ENCODE peak calls at places on chromosomes 4 and X, in ten cellular contexts. One of them, this sample, is unnamed.

GRCh38 chr4:37693450-37694190 is 7.4 kb upstream of the RELL1 start:
- DNase-seq in NCI-H2171 treated with DMSO at 0.1 percent for 48 hours: no peak
- DNase-seq in NCI-H1092: no peak
- DNase-seq in amniotic stem cell: peak; percentile 72
- DNase-seq in H54: peak; percentile 35
- DNase-seq in AG20443: peak; percentile 62
- DNase-seq in HCT116: no peak
- DNase-seq in stimulated activated CD4-positive, alpha-beta T cell treated with anti-CD3 and anti-CD28 coated beads, Interleukin-4, amount 100 ng/mL, for 48 hours: no peak
- DNase-seq in heart left ventricle: no peak
- DNase-seq in MCF 10A: peak; percentile 67
- DNase-seq in this sample: no peak

GRCh38 chr4:143421609-143422008 is 84.9 kb downstream of the GAB1 start:
- DNase-seq in NCI-H2171 treated with DMSO at 0.1 percent for 48 hours: no peak
- DNase-seq in H54: no peak
- DNase-seq in stimulated activated CD4-positive, alpha-beta T cell treated with anti-CD3 and anti-CD28 coated beads, Interleukin-4, amount 100 ng/mL, for 48 hours: no peak
- DNase-seq in AG20443: no peak
- DNase-seq in NCI-H1092: no peak
- DNase-seq in HCT116: no peak
- DNase-seq in heart left ventricle: no peak
- DNase-seq in MCF 10A: no peak
- DNase-seq in amniotic stem cell: no peak
- DNase-seq in this sample: no peak

GRCh38 chrX:72269671-72270251 is 7.3 kb downstream of the RPS4X start:
- DNase-seq in MCF 10A: peak; percentile 59
- DNase-seq in HCT116: no peak
- DNase-seq in amniotic stem cell: peak; percentile 5
- DNase-seq in heart left ventricle: no peak
- DNase-seq in H54: no peak
- DNase-seq in AG20443: no peak
- DNase-seq in NCI-H2171 treated with DMSO at 0.1 percent for 48 hours: no peak
- DNase-seq in NCI-H1092: no peak
- DNase-seq in stimulated activated CD4-positive, alpha-beta T cell treated with anti-CD3 and anti-CD28 coated beads, Interleukin-4, amount 100 ng/mL, for 48 hours: no peak
- DNase-seq in this sample: no peak

GRCh38 chrX:78923198-78924015 is 21.8 kb upstream of the P2RY10 start:
- DNase-seq in heart left ventricle: no peak
- DNase-seq in MCF 10A: no peak
- DNase-seq in H54: no peak
- DNase-seq in NCI-H1092: no peak
- DNase-seq in NCI-H2171 treated with DMSO at 0.1 percent for 48 hours: no peak
- DNase-seq in HCT116: no peak
- DNase-seq in AG20443: no peak
- DNase-seq in amniotic stem cell: no peak
- DNase-seq in stimulated activated CD4-positive, alpha-beta T cell treated with anti-CD3 and anti-CD28 coated beads, Interleukin-4, amount 100 ng/mL, for 48 hours: no peak
- DNase-seq in this sample: no peak

GRCh38 chrX:41922694-41923171 is 621 bp downstream of the CASK start:
- DNase-seq in AG20443: no peak
- DNase-seq in stimulated activated CD4-positive, alpha-beta T cell treated with anti-CD3 and anti-CD28 coated beads, Interleukin-4, amount 100 ng/mL, for 48 hours: no peak
- DNase-seq in NCI-H1092: peak; percentile 20
- DNase-seq in H54: no peak
- DNase-seq in amniotic stem cell: no peak
- DNase-seq in MCF 10A: peak; percentile 13
- DNase-seq in NCI-H2171 treated with DMSO at 0.1 percent for 48 hours: peak; percentile 39
- DNase-seq in HCT116: no peak
- DNase-seq in heart left ventricle: peak; percentile 38
- DNase-seq in this sample: no peak

GRCh38 chrX:9646471-9647038 is 119.1 kb downstream of the GPR143 start:
- DNase-seq in H54: no peak
- DNase-seq in NCI-H2171 treated with DMSO at 0.1 percent for 48 hours: no peak
- DNase-seq in amniotic stem cell: no peak
- DNase-seq in AG20443: no peak
- DNase-seq in HCT116: no peak
- DNase-seq in NCI-H1092: no peak
- DNase-seq in stimulated activated CD4-positive, alpha-beta T cell treated with anti-CD3 and anti-CD28 coated beads, Interleukin-4, amount 100 ng/mL, for 48 hours: no peak
- DNase-seq in MCF 10A: no peak
- DNase-seq in heart left ventricle: no peak
- DNase-seq in this sample: no peak

GRCh38 chrX:38313190-38313589 is 14.1 kb downstream of the RPGR start:
- DNase-seq in amniotic stem cell: no peak
- DNase-seq in H54: no peak
- DNase-seq in NCI-H2171 treated with DMSO at 0.1 percent for 48 hours: no peak
- DNase-seq in HCT116: no peak
- DNase-seq in stimulated activated CD4-positive, alpha-beta T cell treated with anti-CD3 and anti-CD28 coated beads, Interleukin-4, amount 100 ng/mL, for 48 hours: no peak
- DNase-seq in MCF 10A: peak; percentile 27
- DNase-seq in heart left ventricle: no peak
- DNase-seq in NCI-H1092: no peak
- DNase-seq in AG20443: peak; percentile 5
- DNase-seq in this sample: no peak

GRCh38 chrX:140817943-140818342 is 108.4 kb downstream of the LINC00632 start:
- DNase-seq in AG20443: peak; percentile 14
- DNase-seq in H54: no peak
- DNase-seq in stimulated activated CD4-positive, alpha-beta T cell treated with anti-CD3 and anti-CD28 coated beads, Interleukin-4, amount 100 ng/mL, for 48 hours: no peak
- DNase-seq in NCI-H1092: peak; percentile 1
- DNase-seq in NCI-H2171 treated with DMSO at 0.1 percent for 48 hours: no peak
- DNase-seq in heart left ventricle: no peak
- DNase-seq in amniotic stem cell: peak; percentile 3
- DNase-seq in MCF 10A: peak; percentile 51
- DNase-seq in HCT116: no peak
- DNase-seq in this sample: no peak

GRCh38 chr4:33104190-33104773 is 2384.1 kb downstream of the PCDH7 start:
- DNase-seq in heart left ventricle: no peak
- DNase-seq in NCI-H2171 treated with DMSO at 0.1 percent for 48 hours: no peak
- DNase-seq in stimulated activated CD4-positive, alpha-beta T cell treated with anti-CD3 and anti-CD28 coated beads, Interleukin-4, amount 100 ng/mL, for 48 hours: no peak
- DNase-seq in amniotic stem cell: no peak
- DNase-seq in MCF 10A: no peak
- DNase-seq in HCT116: no peak
- DNase-seq in AG20443: no peak
- DNase-seq in NCI-H1092: no peak
- DNase-seq in H54: no peak
- DNase-seq in this sample: no peak

GRCh38 chrX:15854080-15854655 is 445 bp downstream of the AP1S2 start:
- DNase-seq in MCF 10A: peak; percentile 39
- DNase-seq in NCI-H2171 treated with DMSO at 0.1 percent for 48 hours: peak; percentile 2
- DNase-seq in HCT116: no peak
- DNase-seq in stimulated activated CD4-positive, alpha-beta T cell treated with anti-CD3 and anti-CD28 coated beads, Interleukin-4, amount 100 ng/mL, for 48 hours: peak; percentile 9
- DNase-seq in heart left ventricle: peak; percentile 66
- DNase-seq in AG20443: peak; percentile 23
- DNase-seq in H54: no peak
- DNase-seq in NCI-H1092: no peak
- DNase-seq in amniotic stem cell: peak; percentile 5
- DNase-seq in this sample: peak; percentile 73

GRCh38 chrX:41236629-41237028 is 97.3 kb upstream of the DDX3X start:
- DNase-seq in HCT116: no peak
- DNase-seq in amniotic stem cell: no peak
- DNase-seq in NCI-H2171 treated with DMSO at 0.1 percent for 48 hours: no peak
- DNase-seq in stimulated activated CD4-positive, alpha-beta T cell treated with anti-CD3 and anti-CD28 coated beads, Interleukin-4, amount 100 ng/mL, for 48 hours: no peak
- DNase-seq in H54: no peak
- DNase-seq in NCI-H1092: no peak
- DNase-seq in MCF 10A: no peak
- DNase-seq in AG20443: no peak
- DNase-seq in heart left ventricle: no peak
- DNase-seq in this sample: no peak

GRCh38 chrX:35166023-35166422 is 223.4 kb downstream of the FAM47B start:
- DNase-seq in HCT116: no peak
- DNase-seq in H54: no peak
- DNase-seq in NCI-H1092: no peak
- DNase-seq in stimulated activated CD4-positive, alpha-beta T cell treated with anti-CD3 and anti-CD28 coated beads, Interleukin-4, amount 100 ng/mL, for 48 hours: no peak
- DNase-seq in heart left ventricle: no peak
- DNase-seq in AG20443: no peak
- DNase-seq in MCF 10A: no peak
- DNase-seq in NCI-H2171 treated with DMSO at 0.1 percent for 48 hours: no peak
- DNase-seq in amniotic stem cell: no peak
- DNase-seq in this sample: no peak

GRCh38 chrX:112866175-112866574 is 25.5 kb upstream of the AMOT start:
- DNase-seq in NCI-H2171 treated with DMSO at 0.1 percent for 48 hours: no peak
- DNase-seq in stimulated activated CD4-positive, alpha-beta T cell treated with anti-CD3 and anti-CD28 coated beads, Interleukin-4, amount 100 ng/mL, for 48 hours: no peak
- DNase-seq in NCI-H1092: no peak
- DNase-seq in amniotic stem cell: no peak
- DNase-seq in HCT116: no peak
- DNase-seq in H54: no peak
- DNase-seq in AG20443: peak; percentile 9
- DNase-seq in MCF 10A: no peak
- DNase-seq in heart left ventricle: no peak
- DNase-seq in this sample: no peak

GRCh38 chr4:3207531-3208037 is 41.4 kb upstream of the MSANTD1 start:
- DNase-seq in amniotic stem cell: no peak
- DNase-seq in NCI-H2171 treated with DMSO at 0.1 percent for 48 hours: no peak
- DNase-seq in MCF 10A: peak; percentile 32
- DNase-seq in NCI-H1092: no peak
- DNase-seq in H54: no peak
- DNase-seq in AG20443: peak; percentile 32
- DNase-seq in stimulated activated CD4-positive, alpha-beta T cell treated with anti-CD3 and anti-CD28 coated beads, Interleukin-4, amount 100 ng/mL, for 48 hours: no peak
- DNase-seq in HCT116: no peak
- DNase-seq in heart left ventricle: no peak
- DNase-seq in this sample: no peak

GRCh38 chr4:2275546-2276251 is 13.8 kb upstream of the MXD4 start:
- DNase-seq in HCT116: no peak
- DNase-seq in NCI-H1092: no peak
- DNase-seq in H54: no peak
- DNase-seq in stimulated activated CD4-positive, alpha-beta T cell treated with anti-CD3 and anti-CD28 coated beads, Interleukin-4, amount 100 ng/mL, for 48 hours: no peak
- DNase-seq in NCI-H2171 treated with DMSO at 0.1 percent for 48 hours: no peak
- DNase-seq in heart left ventricle: no peak
- DNase-seq in amniotic stem cell: no peak
- DNase-seq in AG20443: no peak
- DNase-seq in MCF 10A: no peak
- DNase-seq in this sample: peak; percentile 56

GRCh38 chr4:55865228-55865806 is 11.9 kb downstream of the EXOC1 start:
- DNase-seq in H54: no peak
- DNase-seq in NCI-H1092: no peak
- DNase-seq in AG20443: peak; percentile 22
- DNase-seq in HCT116: no peak
- DNase-seq in heart left ventricle: no peak
- DNase-seq in NCI-H2171 treated with DMSO at 0.1 percent for 48 hours: no peak
- DNase-seq in amniotic stem cell: peak; percentile 5
- DNase-seq in stimulated activated CD4-positive, alpha-beta T cell treated with anti-CD3 and anti-CD28 coated beads, Interleukin-4, amount 100 ng/mL, for 48 hours: no peak
- DNase-seq in MCF 10A: peak; percentile 48
- DNase-seq in this sample: no peak

GRCh38 chrX:54301516-54301915 is 56.3 kb downstream of the WNK3 start:
- DNase-seq in HCT116: no peak
- DNase-seq in H54: no peak
- DNase-seq in NCI-H2171 treated with DMSO at 0.1 percent for 48 hours: no peak
- DNase-seq in amniotic stem cell: no peak
- DNase-seq in AG20443: no peak
- DNase-seq in heart left ventricle: no peak
- DNase-seq in MCF 10A: no peak
- DNase-seq in stimulated activated CD4-positive, alpha-beta T cell treated with anti-CD3 and anti-CD28 coated beads, Interleukin-4, amount 100 ng/mL, for 48 hours: no peak
- DNase-seq in NCI-H1092: no peak
- DNase-seq in this sample: no peak

GRCh38 chr4:56080384-56080783 is 131.6 kb downstream of the CEP135 start:
- DNase-seq in H54: no peak
- DNase-seq in AG20443: no peak
- DNase-seq in stimulated activated CD4-positive, alpha-beta T cell treated with anti-CD3 and anti-CD28 coated beads, Interleukin-4, amount 100 ng/mL, for 48 hours: no peak
- DNase-seq in NCI-H2171 treated with DMSO at 0.1 percent for 48 hours: no peak
- DNase-seq in amniotic stem cell: no peak
- DNase-seq in NCI-H1092: no peak
- DNase-seq in heart left ventricle: no peak
- DNase-seq in HCT116: no peak
- DNase-seq in MCF 10A: no peak
- DNase-seq in this sample: no peak

This sample was measured in upper lobe of left lung.